ENCODE peak calls at places on chromosomes 13 and 19, in four cellular contexts. P is CD8-positive, alpha-beta memory T cell; O is fibroblast of lung; S is adrenal gland. D is an unnamed sample.

GRCh38 chr13:99347335-99347878 is 40.2 kb upstream of the GPR183 start:
- DNase-seq in P (no peak), O (no peak), S (no peak), D (no peak)

GRCh38 chr19:47479701-47480503 is 4.1 kb downstream of the KPTN start:
- DNase-seq in P (no peak), O (peak; percentile 9), S (peak; percentile 21), D (no peak)

GRCh38 chr19:40638327-40638726 is 37.2 kb downstream of the LTBP4 start:
- DNase-seq in P (no peak), O (no peak), S (no peak), D (no peak)

GRCh38 chr19:41845051-41845590 is 279 bp downstream of the DMRTC2 start:
- DNase-seq in P (no peak), O (no peak), S (no peak), D (no peak)

GRCh38 chr19:45973564-45974338 is at the start of gene NOVA2:
- DNase-seq in P (no peak), O (peak; percentile 81), S (peak; percentile 75), D (no peak)

GRCh38 chr13:20394506-20394905 is 131.2 kb downstream of the CRYL1 start:
- DNase-seq in P (no peak), O (peak; percentile 14), S (no peak), D (no peak)

GRCh38 chr19:7199613-7200533 is 94.3 kb downstream of the INSR start:
- DNase-seq in P (no peak), O (no peak), S (no peak), D (no peak)

GRCh38 chr13:22285867-22286632 is 615.2 kb downstream of the FGF9 start:
- DNase-seq in P (no peak), O (no peak), S (no peak), D (no peak)

GRCh38 chr19:18586311-18586710 is 2.3 kb upstream of the REX1BD start:
- DNase-seq in P (no peak), O (no peak), S (no peak), D (no peak)

GRCh38 chr13:27262546-27262945 is 8.1 kb upstream of the RASL11A start:
- DNase-seq in P (no peak), O (no peak), S (no peak), D (no peak)

GRCh38 chr13:112179421-112179820 is 112.5 kb downstream of the SOX1 start:
- DNase-seq in P (no peak), O (no peak), S (no peak), D (no peak)

GRCh38 chr13:112178769-112179168 is 111.8 kb downstream of the SOX1 start:
- DNase-seq in P (no peak), O (no peak), S (no peak), D (no peak)

GRCh38 chr13:112177889-112178288 is 110.9 kb downstream of the SOX1 start:
- DNase-seq in P (no peak), O (no peak), S (no peak), D (no peak)

GRCh38 chr13:112176746-112177119 is 109.8 kb downstream of the SOX1 start:
- DNase-seq in P (no peak), O (no peak), S (no peak), D (no peak)

GRCh38 chr13:112177459-112177858 is 110.5 kb downstream of the SOX1 start:
- DNase-seq in P (no peak), O (no peak), S (no peak), D (no peak)
- H3K4me1 ChIP-seq in P (no peaks in the 10 kb centered on the region), O (no peaks in the 10 kb centered on the region), S (no peaks in the 10 kb centered on the region), D (no peaks in the 10 kb centered on the region)

GRCh38 chr19:50677636-50678035 is 28.4 kb downstream of the C19orf81 start:
- DNase-seq in P (no peak), O (no peak), S (no peak), D (no peak)
- H3K27me3 ChIP-seq in P (peaks cover 10% of the 10 kb centered on the region), O (no peaks in the 10 kb centered on the region), S (no peaks in the 10 kb centered on the region), D (peaks cover 7% of the 10 kb centered on the region)

GRCh38 chr19:9789066-9789465 is 20.5 kb upstream of the ZNF846 start:
- DNase-seq in P (no peak), O (no peak), S (no peak), D (no peak)
- H3K27ac ChIP-seq in P (peak overlapping the region; percentile 43), O (no peak overlapping the region), S (no peak overlapping the region), D (no peak overlapping the region)

DNA sequence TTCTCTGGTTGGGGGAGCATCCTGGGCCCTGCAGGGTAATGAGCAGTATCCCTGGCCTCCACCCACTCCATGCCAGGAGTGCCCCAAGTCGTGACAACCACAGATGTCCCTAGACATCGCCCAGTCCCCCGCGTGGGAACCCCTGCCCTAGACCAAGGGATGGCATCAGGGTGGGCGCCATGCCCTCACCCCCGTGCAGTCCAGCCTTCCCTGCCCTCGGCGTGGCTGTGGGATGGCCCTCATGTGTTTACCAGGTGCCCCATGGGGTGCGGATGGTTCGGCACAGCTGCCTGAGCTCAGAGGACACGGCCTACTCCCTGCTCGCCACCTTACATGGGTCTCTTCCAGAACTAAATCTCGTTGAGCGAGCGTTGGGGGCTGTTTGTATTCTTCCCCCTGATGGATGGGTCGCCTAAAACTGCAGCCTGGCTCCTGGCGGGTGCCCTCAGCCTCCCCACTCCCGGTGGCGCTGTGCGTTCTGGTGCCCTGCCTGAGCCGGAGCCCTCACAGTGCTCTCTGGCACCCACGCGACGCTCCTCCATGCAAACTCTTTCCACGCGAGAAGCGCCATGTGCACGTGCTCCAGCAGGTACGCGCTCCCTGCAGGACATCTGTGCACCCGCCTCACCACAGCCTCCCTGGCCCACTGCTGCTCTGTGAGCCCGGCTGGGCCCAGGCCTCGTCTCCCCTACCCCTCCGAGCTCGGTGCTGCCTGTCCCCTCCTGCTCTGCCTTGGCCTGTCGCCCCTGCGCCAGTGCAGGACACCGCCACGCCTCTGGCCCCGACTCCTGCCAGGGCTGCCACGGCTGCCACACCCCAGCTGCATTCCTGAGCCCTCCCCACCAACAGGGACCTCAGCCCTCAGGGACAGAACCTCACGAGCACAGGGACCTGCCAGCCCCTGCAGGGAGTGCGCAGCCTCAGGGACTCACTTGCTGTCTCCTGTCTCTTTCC is 145.0 kb downstream of the KDM4B start:
- DNase-seq in P (no peak), O (no peak), S (no peak), D (no peak)
- H3K4me1 ChIP-seq in P (no peaks in the 10 kb centered on the region), O (no peaks in the 10 kb centered on the region), S (peaks cover 25% of the 10 kb centered on the region), D (no peaks in the 10 kb centered on the region)